ENCODE peak calls at places on chromosomes 3 and 15, in eight cellular contexts. T is GM23248, B is hepatocyte, X is HCT116, S is MM.1S, G is OCI-LY7, Y is SK-N-SH, U is GM23338. K is an unnamed sample.

GRCh38 chr15:31023841-31024240 is 32.4 kb upstream of the MTMR10 start:
- DNase-seq in T (no peak), Y (no peak), B (no peak), U (no peak), X (no peak), S (no peak), G (no peak), K (no peak)

GRCh38 chr3:121399820-121400219 is 146.0 kb downstream of the POLQ start:
- DNase-seq in B (no peak), U (no peak), G (no peak), S (no peak), T (no peak), X (no peak), Y (no peak), K (no peak)

GRCh38 chr15:44598892-44599291 is 61.9 kb downstream of the EIF3J start:
- DNase-seq in T (peak), S (no peak), Y (no peak), B (no peak), G (no peak), U (no peak), X (no peak), K (no peak)

GRCh38 chr15:88498991-88499390 is 31.5 kb downstream of the MRPS11 start:
- DNase-seq in G (no peak), U (no peak), S (no peak), B (no peak), T (no peak), Y (no peak), X (no peak), K (no peak)

GRCh38 chr3:126536126-126536525 is 12.2 kb downstream of the CHST13 start:
- DNase-seq in X (no peak), T (no peak), B (no peak), G (no peak), S (no peak), U (no peak), Y (no peak), K (no peak)

GRCh38 chr15:72172796-72173195 is 24.8 kb downstream of the GRAMD2A start:
- DNase-seq in U (peak), B (no peak), G (no peak), T (no peak), S (no peak), Y (no peak), X (no peak), K (no peak)

GRCh38 chr3:73212683-73213082 is 151.2 kb downstream of the EBLN2 start:
- DNase-seq in U (no peak), X (no peak), G (no peak), S (no peak), B (no peak), Y (no peak), T (no peak), K (no peak)

GRCh38 chr15:59294961-59295741 is 77.5 kb downstream of the MYO1E start:
- DNase-seq in U (no peak), T (peak), Y (no peak), S (no peak), B (no peak), G (no peak), X (peak), K (peak)

GRCh38 chr15:100200287-100200772 is 141.4 kb downstream of the ADAMTS17 start:
- DNase-seq in U (no peak), T (no peak), G (no peak), Y (no peak), B (no peak), X (no peak), S (no peak), K (no peak)
- H3K4me2 ChIP-seq in U (no peak), T (no peak), G (peak), Y (no peak), B (no peak), X (no peak), S (no peak), K (no peak)

DNA sequence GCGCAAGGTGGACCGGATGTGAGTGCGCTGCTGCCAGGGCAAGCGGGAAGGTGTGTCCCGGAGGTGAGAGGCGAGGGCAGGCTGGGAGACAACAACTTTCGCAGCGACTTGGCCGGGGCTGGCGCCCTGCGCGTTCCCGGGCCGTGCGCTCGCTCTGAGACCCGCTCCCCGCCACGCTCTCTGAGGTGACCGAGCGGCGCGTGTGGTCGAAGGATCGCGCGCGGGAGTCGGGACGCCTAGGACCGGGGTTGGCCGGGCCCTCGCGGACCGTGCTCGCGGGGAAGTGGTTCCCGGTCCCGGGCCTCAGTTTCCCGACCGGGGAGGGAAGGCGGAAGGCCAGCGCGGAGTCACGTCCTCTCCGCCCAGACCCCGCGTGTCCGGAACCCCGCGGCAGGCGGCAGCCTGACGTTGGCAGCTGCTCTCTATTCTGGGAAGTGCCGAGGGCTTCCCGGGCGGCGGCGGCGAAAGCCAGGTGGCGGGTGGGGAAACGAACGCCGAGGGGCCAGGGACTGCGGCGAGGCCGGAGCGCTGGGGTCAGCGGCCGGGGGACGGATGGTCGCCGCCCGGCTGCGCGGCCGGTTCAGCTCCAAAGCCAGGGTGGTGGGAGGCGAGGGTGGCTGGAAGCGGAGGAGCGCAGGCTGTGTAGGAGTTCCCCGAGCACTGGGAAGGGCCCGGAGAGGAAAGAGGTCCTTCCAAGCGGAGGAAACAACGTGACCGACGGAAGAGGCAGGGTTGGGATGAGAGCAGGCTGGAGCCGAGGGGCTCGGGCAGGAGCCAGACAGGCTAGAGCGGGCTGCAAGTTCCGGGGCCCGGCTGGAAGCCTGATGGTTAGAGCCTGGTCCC is 1.0 kb upstream of the IGF2BP2 start:
- DNase-seq in U (peak), T (peak), B (peak), X (no peak), G (peak), Y (peak), S (peak), K (peak)
- H3K27ac ChIP-seq in U (peak), T (peak), B (peak), X (peak), G (no peak), Y (peak), S (peak), K (no peak)

DNA sequence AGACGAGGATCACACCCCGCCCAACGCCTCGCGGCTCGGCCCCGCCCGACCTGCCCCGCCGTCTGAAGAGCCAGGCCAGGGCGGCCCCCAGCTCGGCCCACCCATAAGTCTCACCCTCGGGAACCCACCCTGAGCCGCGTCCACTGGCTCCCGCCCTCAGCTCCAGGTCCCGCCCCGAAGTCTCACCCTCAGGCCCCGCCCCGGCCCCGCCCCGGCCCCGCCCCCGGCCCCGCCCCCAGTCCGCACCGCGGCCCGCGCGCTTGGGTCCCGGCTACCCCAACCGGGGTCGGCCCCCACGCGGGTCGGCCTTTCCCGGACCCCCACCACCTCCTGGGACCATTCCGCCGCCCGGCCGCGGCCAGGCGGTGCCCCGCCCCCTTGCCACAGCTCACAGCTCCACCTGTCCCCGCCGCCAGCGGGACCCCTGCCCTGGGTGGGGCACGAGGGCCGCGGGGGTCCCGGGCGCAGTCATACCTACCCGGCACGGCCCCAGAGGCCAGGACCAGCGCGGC is 490 bp downstream of the CSPG5 start:
- DNase-seq in G (peak), X (no peak), U (peak), Y (peak), T (peak), B (peak), S (peak), K (no peak)
- TF ChIP-seq EZH2phosphoT487 in G (no peak), X (no peak), U (no peak), Y (no peak), T (no peak), B (no peak), S (no peak), K (no peak)

GRCh38 chr15:68054658-68055223 is 626 bp downstream of the PIAS1 start:
- DNase-seq in X (no peak), S (peak), B (peak), U (peak), Y (peak), T (peak), G (peak), K (no peak)

GRCh38 chr15:68057758-68058157 is 3.6 kb downstream of the PIAS1 start:
- DNase-seq in Y (no peak), U (peak), G (no peak), S (no peak), T (no peak), B (no peak), X (no peak), K (no peak)

GRCh38 chr15:68056097-68056865 is 2.2 kb downstream of the PIAS1 start:
- DNase-seq in G (no peak), Y (no peak), T (peak), U (no peak), X (no peak), B (no peak), S (no peak), K (no peak)

GRCh38 chr15:68055224-68055705 is 1.1 kb downstream of the PIAS1 start:
- DNase-seq in U (peak), S (peak), T (peak), G (peak), X (no peak), Y (peak), B (peak), K (peak)

GRCh38 chr15:68057089-68057488 is 3.0 kb downstream of the PIAS1 start:
- DNase-seq in B (no peak), S (no peak), G (no peak), U (no peak), X (no peak), T (peak), Y (no peak), K (no peak)
- H3K4me2 ChIP-seq in B (peak), S (peak), G (peak), U (peak), X (no peak), T (peak), Y (peak), K (peak)

GRCh38 chr3:128195802-128196201 is 42.5 kb downstream of the EEFSEC start:
- DNase-seq in S (no peak), B (no peak), X (no peak), Y (no peak), U (no peak), G (no peak), T (no peak), K (no peak)

GRCh38 chr3:128194843-128195242 is 41.6 kb downstream of the EEFSEC start:
- DNase-seq in G (no peak), X (no peak), U (no peak), B (no peak), T (no peak), Y (peak), S (no peak), K (no peak)

GRCh38 chr3:128195369-128195768 is 42.1 kb downstream of the EEFSEC start:
- DNase-seq in T (no peak), X (no peak), B (no peak), G (no peak), U (no peak), Y (peak), S (no peak), K (no peak)

GRCh38 chr3:128192131-128192530 is 38.9 kb downstream of the EEFSEC start:
- DNase-seq in X (no peak), T (no peak), G (no peak), Y (no peak), B (no peak), U (no peak), S (no peak), K (no peak)

DNA sequence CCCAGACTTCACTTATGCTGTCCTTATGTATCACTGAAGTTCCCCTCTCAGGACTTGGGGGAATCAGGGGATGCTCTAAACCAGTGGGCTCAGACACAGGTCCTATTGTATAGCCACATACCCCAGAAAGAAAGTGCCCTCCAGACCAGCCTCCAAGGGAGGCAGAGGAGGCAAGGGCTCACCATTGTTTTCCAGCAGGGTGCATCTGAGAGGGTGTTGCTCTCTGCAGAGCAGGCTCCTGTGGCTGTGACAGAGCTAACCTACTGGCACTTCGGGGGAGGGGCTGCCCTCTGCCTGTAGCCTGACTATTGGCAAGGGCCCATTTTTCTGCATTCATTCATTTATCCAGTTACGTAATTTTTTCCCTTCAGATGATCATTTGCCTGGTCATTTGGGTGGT is 39.9 kb downstream of the EEFSEC start:
- DNase-seq in S (no peak), Y (no peak), B (no peak), T (no peak), U (no peak), X (no peak), G (no peak), K (no peak)
- H3K27ac ChIP-seq in S (no peak), Y (no peak), B (no peak), T (no peak), U (no peak), X (no peak), G (no peak), K (no peak)

DNA sequence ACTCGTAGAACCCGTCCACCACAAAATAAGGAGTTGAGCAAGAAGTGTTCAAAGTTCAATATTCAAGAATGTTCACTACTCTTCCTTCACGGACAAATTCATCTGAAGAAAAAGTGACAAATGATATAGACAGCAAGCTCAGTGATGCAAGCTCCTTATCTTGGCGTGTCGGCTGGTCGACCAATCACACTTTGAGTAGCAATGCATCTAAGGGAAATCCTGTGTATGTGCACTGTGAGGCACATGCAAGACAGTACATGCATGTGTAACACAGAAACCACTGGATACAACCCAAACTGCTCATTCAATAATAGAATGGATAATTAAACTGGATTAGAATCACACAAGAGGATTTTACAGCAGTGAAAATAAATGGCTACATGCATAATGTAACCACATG is 64.4 kb upstream of the CSPG5 start:
- DNase-seq in U (no peak), T (no peak), Y (no peak), S (no peak), G (no peak), B (no peak), X (no peak), K (no peak)
- TF ChIP-seq EZH2phosphoT487 in U (no peak), T (no peak), Y (no peak), S (no peak), G (no peak), B (no peak), X (no peak), K (no peak)

K was measured in PC-3.